ENCODE peak calls at places on chromosomes 6 and 20, in nine cellular contexts. P is GM12878, I is sigmoid colon, G is esophagus muscularis mucosa, N is HCT116, Z is vagina, L is stomach, D is endothelial cell of umbilical vein, Q is spleen. V is an unnamed sample.

GRCh38 chr6:18335948-18336347 is 51.2 kb upstream of the RNF144B start:
- DNase-seq in P (no peak), I (no peak), G (no peak), N (no peak), Z (no peak), L (no peak), D (no peak), Q (no peak), V (no peak)

GRCh38 chr6:69624944-69625343 is 171.9 kb downstream of the LMBRD1 start:
- DNase-seq in P (no peak), I (no peak), G (no peak), N (no peak), Z (no peak), L (no peak), D (no peak), Q (no peak), V (no peak)

GRCh38 chr20:25257130-25257529 is 9.2 kb downstream of the PYGB start:
- DNase-seq in P (no peak), I (no peak), G (no peak), N (no peak), Z (no peak), L (no peak), D (no peak), Q (no peak), V (peak)

GRCh38 chr20:11675920-11676617 is 241.6 kb upstream of the BTBD3 start:
- DNase-seq in P (no peak), I (no peak), G (no peak), N (no peak), Z (no peak), L (no peak), D (no peak), Q (no peak), V (no peak)

GRCh38 chr6:157244175-157244574 is 79.1 kb downstream of the TMEM242 start:
- DNase-seq in P (no peak), I (no peak), G (no peak), N (no peak), Z (no peak), L (no peak), D (peak), Q (peak), V (no peak)

GRCh38 chr6:160992323-160993314 is 1.1 kb downstream of the MAP3K4 start:
- DNase-seq in P (no peak), I (no peak), G (peak), N (peak), Z (no peak), L (peak), D (peak), Q (no peak), V (peak)

GRCh38 chr20:53981752-53982437 is 88.5 kb downstream of the BCAS1 start:
- DNase-seq in P (no peak), I (no peak), G (no peak), N (no peak), Z (no peak), L (no peak), D (no peak), Q (no peak), V (no peak)

GRCh38 chr6:142946924-142947701 is 2.1 kb upstream of the HIVEP2 start:
- DNase-seq in P (no peak), I (peak), G (peak), N (no peak), Z (no peak), L (peak), D (peak), Q (peak), V (peak)

GRCh38 chr20:59686404-59687346 is 82.3 kb downstream of the PHACTR3 start:
- DNase-seq in P (no peak), I (no peak), G (no peak), N (no peak), Z (no peak), L (no peak), D (no peak), Q (no peak), V (no peak)

GRCh38 chr20:31608256-31608980 is 3.3 kb downstream of the ID1 start:
- DNase-seq in P (no peak), I (peak), G (no peak), N (peak), Z (no peak), L (peak), D (peak), Q (peak), V (peak)

GRCh38 chr6:151495380-151495779 is 1.6 kb downstream of the CCDC170 start:
- DNase-seq in P (no peak), I (no peak), G (no peak), N (no peak), Z (no peak), L (no peak), D (no peak), Q (no peak), V (no peak)

GRCh38 chr6:12113190-12113578 is 101.1 kb downstream of the HIVEP1 start:
- DNase-seq in P (no peak), I (no peak), G (no peak), N (no peak), Z (no peak), L (no peak), D (peak), Q (no peak), V (no peak)

GRCh38 chr20:31675828-31676533 is 38.3 kb downstream of the COX4I2 start:
- DNase-seq in P (no peak), I (no peak), G (no peak), N (no peak), Z (no peak), L (no peak), D (peak), Q (peak), V (no peak)

GRCh38 chr20:17910828-17911294 is 57.7 kb downstream of the SNX5 start:
- DNase-seq in P (no peak), I (peak), G (no peak), N (no peak), Z (no peak), L (no peak), D (peak), Q (no peak), V (no peak)

GRCh38 chr20:18590163-18590562 is 2.3 kb downstream of the DTD1 start:
- DNase-seq in P (no peak), I (no peak), G (no peak), N (no peak), Z (no peak), L (no peak), D (no peak), Q (no peak), V (no peak)

GRCh38 chr6:106159531-106159940 is 73.4 kb downstream of the PRDM1 start:
- DNase-seq in P (no peak), I (no peak), G (no peak), N (peak), Z (no peak), L (no peak), D (no peak), Q (no peak), V (no peak)

GRCh38 chr6:43172127-43173007 is 1.3 kb downstream of the SRF start:
- DNase-seq in P (no peak), I (peak), G (no peak), N (no peak), Z (no peak), L (peak), D (peak), Q (peak), V (peak)

GRCh38 chr6:145633981-145634627 is 101.2 kb downstream of the EPM2A start:
- DNase-seq in P (peak), I (peak), G (no peak), N (peak), Z (no peak), L (peak), D (peak), Q (peak), V (peak)

GRCh38 chr6:170238741-170239565 is 51.9 kb downstream of the DLL1 start:
- DNase-seq in P (no peak), I (peak), G (no peak), N (no peak), Z (no peak), L (no peak), D (no peak), Q (peak), V (no peak)

GRCh38 chr6:152176219-152176745 is 368.8 kb downstream of the ESR1 start:
- DNase-seq in P (no peak), I (no peak), G (no peak), N (no peak), Z (no peak), L (no peak), D (no peak), Q (no peak), V (no peak)

GRCh38 chr6:137241481-137242011 is 22.4 kb upstream of the IFNGR1 start:
- DNase-seq in P (no peak), I (no peak), G (peak), N (no peak), Z (no peak), L (no peak), D (no peak), Q (no peak), V (no peak)

GRCh38 chr6:90997076-90997475 is 410.2 kb upstream of the MAP3K7 start:
- DNase-seq in P (no peak), I (no peak), G (no peak), N (no peak), Z (no peak), L (no peak), D (no peak), Q (no peak), V (no peak)

GRCh38 chr6:169579712-169580111 is 122.1 kb downstream of the WDR27 start:
- DNase-seq in P (no peak), I (no peak), G (no peak), N (no peak), Z (no peak), L (no peak), D (no peak), Q (no peak), V (no peak)

GRCh38 chr6:42236680-42237473 is 19.2 kb upstream of the MRPS10 start:
- DNase-seq in P (peak), I (no peak), G (no peak), N (no peak), Z (no peak), L (no peak), D (no peak), Q (no peak), V (no peak)

GRCh38 chr20:49356676-49357075 is 78.8 kb upstream of the ZNFX1 start:
- DNase-seq in P (no peak), I (no peak), G (no peak), N (no peak), Z (no peak), L (no peak), D (no peak), Q (no peak), V (no peak)

GRCh38 chr6:125942677-125943527 is 13.7 kb upstream of the HINT3 start:
- DNase-seq in P (no peak), I (no peak), G (no peak), N (no peak), Z (no peak), L (no peak), D (no peak), Q (no peak), V (peak)

GRCh38 chr6:105986998-105987397 is 99.1 kb upstream of the PRDM1 start:
- DNase-seq in P (no peak), I (no peak), G (no peak), N (no peak), Z (no peak), L (no peak), D (no peak), Q (no peak), V (no peak)

GRCh38 chr6:159929819-159930218 is 39.0 kb downstream of the MAS1 start:
- DNase-seq in P (peak), I (no peak), G (no peak), N (no peak), Z (no peak), L (peak), D (peak), Q (no peak), V (peak)

GRCh38 chr6:73285674-73286283 is 22.8 kb upstream of the KHDC1 start:
- DNase-seq in P (no peak), I (no peak), G (no peak), N (peak), Z (no peak), L (no peak), D (peak), Q (no peak), V (no peak)

GRCh38 chr20:2507875-2508630 is 662 bp downstream of the ZNF343 start:
- DNase-seq in P (no peak), I (peak), G (peak), N (no peak), Z (no peak), L (peak), D (peak), Q (no peak), V (peak)

GRCh38 chr6:63805808-63806572 is 170.4 kb downstream of the PHF3 start:
- DNase-seq in P (no peak), I (no peak), G (no peak), N (no peak), Z (no peak), L (no peak), D (peak), Q (no peak), V (no peak)
- TF ChIP-seq POLR2A in P (no peak), I (no peak), G (no peak), N (no peak), Z (no peak), L (no peak), D (no peak), Q (no peak), V (no peak)

GRCh38 chr6:44534291-44534690 is 146.8 kb downstream of the CDC5L start:
- DNase-seq in P (no peak), I (no peak), G (no peak), N (no peak), Z (no peak), L (no peak), D (no peak), Q (no peak), V (no peak)
- H3K4me3 ChIP-seq in P (no peak), I (no peak), G (no peak), N (no peak), Z (no peak), L (no peak), D (no peak), Q (no peak), V (no peak)

GRCh38 chr6:4224082-4224978 is 89.0 kb upstream of the ECI2 start:
- DNase-seq in P (no peak), I (no peak), G (no peak), N (no peak), Z (no peak), L (no peak), D (no peak), Q (no peak), V (no peak)
- TF ChIP-seq POLR2AphosphoS5 in P (no peak), I (no peak), G (no peak), N (no peak), Z (no peak), L (no peak), D (no peak), Q (no peak), V (no peak)

GRCh38 chr20:44613575-44613974 is 31.2 kb downstream of the PKIG start:
- DNase-seq in P (no peak), I (no peak), G (no peak), N (no peak), Z (no peak), L (no peak), D (no peak), Q (peak), V (no peak)

GRCh38 chr20:44606725-44607441 is 24.5 kb downstream of the PKIG start:
- DNase-seq in P (no peak), I (no peak), G (no peak), N (no peak), Z (no peak), L (no peak), D (no peak), Q (peak), V (no peak)

GRCh38 chr20:44610313-44610965 is 28.1 kb downstream of the PKIG start:
- DNase-seq in P (no peak), I (peak), G (no peak), N (no peak), Z (no peak), L (no peak), D (no peak), Q (peak), V (no peak)

GRCh38 chr20:44609006-44609510 is 26.7 kb downstream of the PKIG start:
- DNase-seq in P (no peak), I (no peak), G (no peak), N (no peak), Z (no peak), L (no peak), D (no peak), Q (no peak), V (no peak)

GRCh38 chr20:44609511-44610312 is 27.3 kb downstream of the PKIG start:
- DNase-seq in P (no peak), I (peak), G (peak), N (peak), Z (no peak), L (peak), D (peak), Q (peak), V (peak)
- TF ChIP-seq POLR2A in P (no peak), I (no peak), G (no peak), N (peak), Z (no peak), L (no peak), D (no peak), Q (no peak), V (no peak)

GRCh38 chr6:37353761-37354525 is at the start of gene RNF8:
- DNase-seq in P (peak), I (peak), G (peak), N (peak), Z (no peak), L (peak), D (peak), Q (peak), V (peak)
- H3K4me3 ChIP-seq in P (peak), I (peak), G (peak), N (peak), Z (peak), L (peak), D (peak), Q (peak), V (peak)

GRCh38 chr20:43461894-43462293 is 4.2 kb downstream of the SRSF6 start:
- DNase-seq in P (no peak), I (no peak), G (no peak), N (no peak), Z (no peak), L (no peak), D (no peak), Q (no peak), V (no peak)

GRCh38 chr20:43462369-43463132 is 4.9 kb downstream of the SRSF6 start:
- DNase-seq in P (no peak), I (no peak), G (no peak), N (no peak), Z (no peak), L (no peak), D (no peak), Q (no peak), V (no peak)

GRCh38 chr20:43463864-43464785 is 6.4 kb downstream of the SRSF6 start:
- DNase-seq in P (no peak), I (no peak), G (no peak), N (no peak), Z (no peak), L (no peak), D (no peak), Q (no peak), V (no peak)

GRCh38 chr20:43465625-43465943 is 7.9 kb downstream of the SRSF6 start:
- DNase-seq in P (no peak), I (no peak), G (no peak), N (no peak), Z (peak), L (no peak), D (no peak), Q (no peak), V (no peak)

GRCh38 chr20:43463133-43463863 is 5.6 kb downstream of the SRSF6 start:
- DNase-seq in P (no peak), I (no peak), G (no peak), N (no peak), Z (no peak), L (no peak), D (no peak), Q (no peak), V (no peak)
- TF ChIP-seq POLR2AphosphoS5 in P (peak), I (no peak), G (no peak), N (no peak), Z (no peak), L (no peak), D (no peak), Q (no peak), V (peak)

DNA sequence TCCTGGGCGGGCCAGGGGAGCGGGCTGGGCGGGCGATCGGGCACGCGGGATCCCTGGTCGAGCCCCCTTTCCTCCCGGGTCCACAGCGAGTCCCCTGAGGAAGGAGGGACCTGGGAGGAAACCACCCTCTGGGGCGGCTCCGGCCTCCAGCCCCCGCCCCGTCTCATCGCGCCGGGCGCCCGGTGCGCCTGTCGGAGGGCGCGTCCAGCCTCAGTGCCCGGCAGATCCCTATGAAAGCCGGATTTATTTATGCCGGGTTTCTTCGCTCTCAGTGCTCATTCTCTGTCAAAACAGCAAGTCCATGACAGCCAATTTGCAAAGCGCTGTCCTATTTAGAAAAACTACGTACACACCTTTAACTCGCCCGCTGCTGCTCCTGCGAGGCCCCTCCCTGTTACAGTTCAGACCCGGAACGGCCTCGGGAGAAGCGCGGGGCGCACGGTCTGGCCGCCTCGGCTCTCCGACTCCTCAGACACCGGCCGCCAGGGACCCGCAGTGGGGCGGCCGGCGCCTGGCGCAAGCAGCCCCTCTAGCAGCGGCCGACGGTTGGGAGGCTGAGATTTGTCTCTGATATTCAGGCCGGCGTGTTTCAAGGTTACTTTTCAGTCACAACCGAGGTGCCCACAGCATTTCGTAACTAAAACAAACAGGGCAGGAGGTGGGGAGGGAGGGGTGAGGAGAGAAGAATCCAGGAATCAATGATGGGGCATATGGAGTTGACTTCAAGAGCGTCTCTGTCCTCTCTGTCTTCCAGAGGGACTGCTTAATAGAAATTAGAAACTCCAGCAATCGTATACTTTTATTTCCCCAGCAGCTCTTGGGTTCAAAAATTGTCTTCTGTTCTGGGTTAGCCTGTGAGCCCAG is 782 bp upstream of the FOXA2 start:
- DNase-seq in P (no peak), I (no peak), G (no peak), N (no peak), Z (no peak), L (peak), D (no peak), Q (no peak), V (peak)
- TF ChIP-seq POLR2A in P (no peak), I (no peak), G (no peak), N (no peak), Z (no peak), L (no peak), D (no peak), Q (no peak), V (peak)

DNA sequence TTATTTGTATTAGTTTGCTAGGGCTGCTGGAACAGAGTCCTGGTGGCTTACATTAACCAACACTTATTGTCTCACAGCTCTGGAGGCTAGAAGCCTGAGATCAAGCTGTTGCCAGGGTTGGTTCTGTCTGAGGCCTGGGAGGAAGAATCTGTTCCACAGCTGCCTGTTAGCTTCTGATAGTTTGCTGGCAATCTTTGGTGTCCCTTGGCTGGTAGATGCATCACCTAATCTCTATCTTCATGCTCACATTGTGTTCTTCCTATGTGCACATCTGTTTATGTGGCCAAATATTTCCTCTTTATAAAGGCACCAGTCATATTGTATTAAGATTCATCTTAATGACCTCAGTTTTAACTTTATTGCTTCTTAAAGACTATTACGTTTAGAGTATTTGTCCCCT is 19.5 kb downstream of the SF3B5 start:
- DNase-seq in P (no peak), I (no peak), G (no peak), N (no peak), Z (no peak), L (no peak), D (no peak), Q (no peak), V (no peak)
- H3K4me3 ChIP-seq in P (no peak), I (no peak), G (no peak), N (no peak), Z (no peak), L (no peak), D (no peak), Q (no peak), V (no peak)